ENCODE peak calls at places on chromosomes 16 and 17, in five cellular contexts. N is GM23338, X is HepG2, F is GM12878, O is K562. L is an unnamed sample.

GRCh38 chr17:69523252-69523861 is 108.9 kb downstream of the MAP2K6 start:
- DNase-seq in N (peak), F (peak), X (peak), O (peak), L (no peak)

GRCh38 chr17:79607941-79608728 is 2.7 kb downstream of the RBFOX3 start:
- DNase-seq in X (no peak), N (peak), F (no peak), O (peak), L (peak)

GRCh38 chr16:25126820-25127232 is 15.3 kb downstream of the LCMT1 start:
- DNase-seq in N (no peak), F (no peak), X (peak), O (peak), L (no peak)

GRCh38 chr17:47829870-47830269 is 1.5 kb downstream of the MRPL10 start:
- DNase-seq in N (no peak), O (no peak), F (no peak), X (no peak), L (no peak)

GRCh38 chr17:59387351-59388069 is 56.1 kb downstream of the YPEL2 start:
- DNase-seq in X (no peak), N (no peak), O (no peak), F (no peak), L (no peak)

GRCh38 chr17:50903604-50904521 is 37.7 kb upstream of the TOB1 start:
- DNase-seq in O (no peak), F (no peak), N (no peak), X (no peak), L (no peak)

GRCh38 chr17:55067697-55068439 is 99.3 kb downstream of the STXBP4 start:
- DNase-seq in F (no peak), O (peak), X (peak), N (no peak), L (no peak)

GRCh38 chr17:76578376-76578775 is 7.3 kb downstream of the ST6GALNAC2 start:
- DNase-seq in F (no peak), X (no peak), N (no peak), O (no peak), L (no peak)

GRCh38 chr16:55284718-55285099 is 39.3 kb upstream of the IRX6 start:
- DNase-seq in N (no peak), X (no peak), F (no peak), O (no peak), L (no peak)

GRCh38 chr17:56786989-56787482 is 46.7 kb downstream of the C17orf67 start:
- DNase-seq in N (no peak), F (peak), O (no peak), X (peak), L (no peak)

GRCh38 chr16:23999663-24000062 is 163.9 kb downstream of the PRKCB start:
- DNase-seq in O (no peak), X (no peak), F (peak), N (no peak), L (no peak)

GRCh38 chr17:51434434-51435170 is 174.3 kb downstream of the UTP18 start:
- DNase-seq in O (peak), F (no peak), X (no peak), N (no peak), L (no peak)

GRCh38 chr16:46962629-46963028 is 10.8 kb downstream of the DNAJA2 start:
- DNase-seq in X (no peak), N (no peak), F (no peak), O (no peak), L (no peak)

GRCh38 chr16:57592591-57593003 is 35.8 kb upstream of the ADGRG1 start:
- DNase-seq in F (no peak), N (no peak), O (no peak), X (no peak), L (no peak)

GRCh38 chr17:35747540-35748017 is 5.5 kb downstream of the GAS2L2 start:
- DNase-seq in N (peak), F (peak), O (peak), X (peak), L (peak)

GRCh38 chr17:40472733-40473452 is 28.5 kb downstream of the TNS4 start:
- DNase-seq in F (no peak), O (no peak), X (no peak), N (no peak), L (no peak)

GRCh38 chr17:46756061-46756735 is 62.3 kb downstream of the WNT3 start:
- DNase-seq in X (no peak), N (no peak), F (no peak), O (no peak), L (no peak)

GRCh38 chr16:75385507-75386152 is 47.7 kb downstream of the CFDP1 start:
- DNase-seq in X (peak), O (peak), N (peak), F (peak), L (no peak)

GRCh38 chr16:83305092-83305491 is 502.7 kb upstream of the HSBP1 start:
- DNase-seq in O (no peak), N (no peak), X (no peak), F (no peak), L (no peak)

GRCh38 chr17:40024901-40025300 is 9.7 kb downstream of the CSF3 start:
- DNase-seq in F (no peak), N (no peak), X (no peak), O (no peak), L (no peak)

GRCh38 chr17:1515640-1516402 is 591 bp downstream of the INPP5K start:
- DNase-seq in N (peak), O (no peak), F (peak), X (peak), L (peak)

GRCh38 chr17:32659419-32659842 is 172.6 kb downstream of the CDK5R1 start:
- DNase-seq in O (peak), X (peak), F (peak), N (peak), L (peak)

GRCh38 chr16:56626685-56627084 is 1.1 kb downstream of the MT1E start:
- DNase-seq in F (no peak), X (no peak), N (no peak), O (no peak), L (no peak)

GRCh38 chr17:67390006-67390645 is 13.0 kb downstream of the PITPNC1 start:
- DNase-seq in X (no peak), O (no peak), N (no peak), F (no peak), L (no peak)

GRCh38 chr16:55569025-55569424 is 2.5 kb downstream of the CAPNS2 start:
- DNase-seq in N (no peak), O (no peak), X (no peak), F (no peak), L (no peak)

GRCh38 chr17:44556854-44557606 is at the start of gene FZD2:
- DNase-seq in O (peak), F (peak), X (peak), N (peak), L (peak)

GRCh38 chr16:58249780-58250478 is 44.9 kb downstream of the PRSS54 start:
- DNase-seq in O (peak), N (peak), F (peak), X (peak), L (peak)

GRCh38 chr17:42891539-42892152 is 9.0 kb upstream of the G6PC1 start:
- DNase-seq in F (no peak), X (peak), N (peak), O (no peak), L (peak)

GRCh38 chr16:73434621-73435020 is 386.7 kb upstream of the ZFHX3 start:
- DNase-seq in N (no peak), F (no peak), X (no peak), O (no peak), L (no peak)

GRCh38 chr17:81557276-81558114 is 5.3 kb upstream of the FAAP100 start:
- DNase-seq in X (no peak), F (no peak), N (no peak), O (no peak), L (no peak)

GRCh38 chr17:16521070-16521727 is 29.2 kb upstream of the LRRC75A start:
- DNase-seq in N (peak), O (peak), X (peak), F (peak), L (peak)

GRCh38 chr16:89166696-89167424 is 4.7 kb upstream of the CDH15 start:
- DNase-seq in X (no peak), F (no peak), N (no peak), O (peak), L (no peak)

GRCh38 chr16:67537636-67538591 is 9.3 kb downstream of the RIPOR1 start:
- DNase-seq in O (no peak), N (peak), X (no peak), F (no peak), L (peak)

GRCh38 chr16:50598256-50598894 is 50.2 kb downstream of the NKD1 start:
- DNase-seq in N (no peak), F (no peak), X (no peak), O (no peak), L (no peak)

GRCh38 chr16:80788016-80788415 is 16.4 kb downstream of the CDYL2 start:
- DNase-seq in X (no peak), F (no peak), N (no peak), O (no peak), L (no peak)

GRCh38 chr17:69870091-69870530 is 204.9 kb upstream of the KCNJ16 start:
- DNase-seq in N (no peak), O (no peak), X (no peak), F (no peak), L (no peak)

DNA sequence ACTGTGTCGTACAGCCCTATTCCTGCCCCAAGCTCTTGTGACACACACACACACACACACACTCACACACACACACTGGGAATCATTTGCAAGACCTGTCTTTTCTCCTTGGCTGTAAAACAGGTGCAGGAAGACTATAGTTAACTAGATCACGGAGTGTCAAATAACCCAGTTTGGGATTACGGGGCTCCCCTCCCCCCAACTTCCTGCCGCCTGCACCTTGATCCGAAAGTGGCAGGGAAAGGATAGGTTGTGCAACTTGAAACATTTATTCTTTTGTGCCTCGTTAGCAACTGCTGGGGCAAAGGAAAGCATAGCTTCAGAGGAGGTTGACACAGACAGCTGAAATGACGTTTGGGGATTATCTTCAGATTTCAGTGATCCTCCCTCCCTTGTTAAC is 149.5 kb downstream of the NTN1 start:
- DNase-seq in F (no peak), X (peak), O (no peak), N (peak), L (no peak)
- TF ChIP-seq CREB1 in F (no peak), X (no peak), O (no peak), N (no peak), L (no peak)

GRCh38 chr16:27314161-27314723 is 468 bp downstream of the IL4R start:
- DNase-seq in F (no peak), N (peak), O (peak), X (peak), L (peak)

GRCh38 chr16:27314986-27315332 is 1.2 kb downstream of the IL4R start:
- DNase-seq in F (no peak), O (no peak), N (no peak), X (no peak), L (no peak)

GRCh38 chr16:27316038-27316680 is 2.4 kb downstream of the IL4R start:
- DNase-seq in N (no peak), F (no peak), O (no peak), X (no peak), L (no peak)

GRCh38 chr16:27317320-27317719 is 3.5 kb downstream of the IL4R start:
- DNase-seq in O (no peak), N (no peak), F (no peak), X (no peak), L (no peak)

DNA sequence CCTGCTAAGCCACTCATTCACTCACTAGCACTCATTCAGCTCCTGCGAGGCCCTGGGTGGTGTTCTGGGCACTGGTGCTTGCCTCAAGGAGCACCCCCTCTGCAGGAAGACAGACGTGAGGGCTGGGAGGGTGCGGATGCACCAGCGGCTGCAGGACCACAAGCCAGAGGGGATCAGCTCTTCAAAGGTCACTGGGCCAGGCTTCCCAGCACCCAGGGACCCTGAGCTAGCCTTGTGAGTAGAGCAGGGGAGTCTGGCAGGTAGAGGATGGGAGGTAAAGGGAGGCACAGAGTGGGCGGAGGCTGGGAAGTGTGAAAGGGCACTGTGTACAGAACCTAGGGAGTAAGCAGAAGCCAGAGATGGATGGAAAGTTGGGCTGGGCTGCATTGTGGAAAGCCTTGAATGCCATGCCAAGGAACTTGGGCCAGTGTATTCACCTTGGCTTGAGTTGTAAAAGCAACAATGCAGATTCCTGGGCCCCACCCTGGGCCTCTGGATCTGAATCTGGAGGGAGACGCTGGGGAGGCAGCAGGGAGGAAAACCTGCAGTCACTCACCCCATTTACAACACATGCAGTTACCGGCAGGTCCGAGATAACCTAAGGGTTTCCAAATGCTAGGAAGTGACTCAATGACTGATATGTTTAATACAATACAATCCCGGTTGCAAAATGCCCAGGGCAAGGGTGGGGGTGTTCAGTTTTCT is 1.7 kb downstream of the IL4R start:
- DNase-seq in X (peak), O (no peak), N (peak), F (no peak), L (peak)
- TF ChIP-seq CREB1 in X (no peak), O (no peak), N (no peak), F (no peak), L (no peak)

GRCh38 chr16:2770781-2771111 is 6.3 kb downstream of the ELOB start:
- DNase-seq in N (no peak), F (no peak), X (no peak), O (no peak), L (no peak)
- TF ChIP-seq CREB1 in N (no peak), F (no peak), X (no peak), O (no peak), L (no peak)

GRCh38 chr17:13599168-13599577 is 2.6 kb downstream of the HS3ST3A1 start:
- DNase-seq in N (no peak), X (no peak), F (no peak), O (no peak), L (no peak)

GRCh38 chr17:13601776-13602551 is at the start of gene HS3ST3A1:
- DNase-seq in F (no peak), X (no peak), N (peak), O (peak), L (peak)

GRCh38 chr17:13600475-13601316 is 1.0 kb downstream of the HS3ST3A1 start:
- DNase-seq in X (no peak), O (peak), F (no peak), N (peak), L (peak)

GRCh38 chr17:13599808-13600398 is 1.8 kb downstream of the HS3ST3A1 start:
- DNase-seq in X (no peak), N (no peak), O (no peak), F (no peak), L (no peak)

GRCh38 chr17:13601317-13601775 is 383 bp downstream of the HS3ST3A1 start:
- DNase-seq in X (no peak), N (peak), F (no peak), O (no peak), L (peak)
- TF ChIP-seq CREB1 in X (no peak), N (no peak), F (no peak), O (no peak), L (no peak)

GRCh38 chr16:10681310-10682308 is 13.1 kb downstream of the TEKT5 start:
- DNase-seq in N (no peak), O (no peak), F (no peak), X (no peak), L (no peak)
- TF ChIP-seq CREB1 in N (no peak), O (no peak), F (no peak), X (no peak), L (no peak)

GRCh38 chr16:81836279-81837054 is 57.4 kb downstream of the PLCG2 start:
- DNase-seq in X (no peak), O (no peak), N (no peak), F (peak), L (no peak)

GRCh38 chr16:81832801-81833547 is 53.9 kb downstream of the PLCG2 start:
- DNase-seq in F (no peak), O (no peak), X (no peak), N (no peak), L (no peak)

GRCh38 chr16:81833751-81834150 is 54.7 kb downstream of the PLCG2 start:
- DNase-seq in N (no peak), X (no peak), F (no peak), O (no peak), L (no peak)

GRCh38 chr16:81837312-81837748 is 58.2 kb downstream of the PLCG2 start:
- DNase-seq in X (no peak), O (no peak), N (no peak), F (no peak), L (no peak)

DNA sequence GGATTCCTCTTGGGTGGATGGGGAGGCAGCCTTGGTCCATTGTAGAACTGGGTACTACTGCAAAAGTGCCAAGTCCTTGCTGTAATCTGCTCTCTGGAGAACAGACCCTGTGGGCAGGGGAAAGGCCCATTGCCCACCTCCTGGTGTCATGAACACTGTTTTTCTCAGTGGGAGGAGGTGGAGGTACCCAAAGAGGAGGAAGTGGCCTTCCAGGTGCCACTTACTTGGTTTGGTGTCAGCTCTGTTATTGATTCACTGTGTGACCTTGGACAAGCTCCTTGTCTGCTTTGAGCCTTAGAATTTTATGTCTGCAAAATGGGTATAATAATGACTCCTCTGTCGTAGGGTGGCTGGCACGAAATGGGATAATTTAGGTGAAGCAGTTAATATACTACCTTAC is 55.8 kb downstream of the PLCG2 start:
- DNase-seq in N (no peak), O (no peak), F (no peak), X (no peak), L (no peak)
- TF ChIP-seq CREB1 in N (no peak), O (no peak), F (no peak), X (no peak), L (no peak)

L was measured in WTC11.